ENCODE peak calls at places on chromosomes 12 and 14, in five cellular contexts. One of them, this sample, is unnamed.

GRCh38 chr12:617304-617915 is 45.8 kb downstream of the NINJ2 start:
- DNase-seq in CD4-positive, CD25-positive, alpha-beta regulatory T cell: no peak
- DNase-seq in neural progenitor cell: no peak
- DNase-seq in effector memory CD4-positive, alpha-beta T cell: no peak
- DNase-seq in body of pancreas: peak; percentile 29
- DNase-seq in this sample: peak; percentile 85

GRCh38 chr14:77615231-77616132 is 955 bp downstream of the SPTLC2 start:
- DNase-seq in CD4-positive, CD25-positive, alpha-beta regulatory T cell: peak; percentile 10
- DNase-seq in neural progenitor cell: peak; percentile 28
- DNase-seq in effector memory CD4-positive, alpha-beta T cell: no peak
- DNase-seq in body of pancreas: peak; percentile 13
- DNase-seq in this sample: no peak

GRCh38 chr12:129885287-129885686 is 18.5 kb downstream of the TMEM132D start:
- DNase-seq in CD4-positive, CD25-positive, alpha-beta regulatory T cell: no peak
- DNase-seq in neural progenitor cell: no peak
- DNase-seq in effector memory CD4-positive, alpha-beta T cell: no peak
- DNase-seq in body of pancreas: no peak
- DNase-seq in this sample: no peak

GRCh38 chr12:118098911-118099671 is 4.7 kb downstream of the VSIG10 start:
- DNase-seq in CD4-positive, CD25-positive, alpha-beta regulatory T cell: no peak
- DNase-seq in neural progenitor cell: no peak
- DNase-seq in effector memory CD4-positive, alpha-beta T cell: no peak
- DNase-seq in body of pancreas: no peak
- DNase-seq in this sample: no peak

GRCh38 chr14:105660816-105661531 is 134.6 kb downstream of the TMEM121 start:
- DNase-seq in CD4-positive, CD25-positive, alpha-beta regulatory T cell: no peak
- DNase-seq in neural progenitor cell: no peak
- DNase-seq in effector memory CD4-positive, alpha-beta T cell: no peak
- DNase-seq in body of pancreas: no peak
- DNase-seq in this sample: no peak

GRCh38 chr14:100872241-100872640 is 31.3 kb downstream of the RTL1 start:
- DNase-seq in CD4-positive, CD25-positive, alpha-beta regulatory T cell: no peak
- DNase-seq in neural progenitor cell: no peak
- DNase-seq in effector memory CD4-positive, alpha-beta T cell: no peak
- DNase-seq in body of pancreas: no peak
- DNase-seq in this sample: no peak

GRCh38 chr14:89024691-89025090 is 200.2 kb downstream of the TTC8 start:
- DNase-seq in CD4-positive, CD25-positive, alpha-beta regulatory T cell: no peak
- DNase-seq in neural progenitor cell: no peak
- DNase-seq in effector memory CD4-positive, alpha-beta T cell: no peak
- DNase-seq in body of pancreas: no peak
- DNase-seq in this sample: no peak

GRCh38 chr14:21039585-21040369 is 2.4 kb upstream of the RNASE7 start:
- DNase-seq in CD4-positive, CD25-positive, alpha-beta regulatory T cell: peak; percentile 47
- DNase-seq in neural progenitor cell: peak; percentile 65
- DNase-seq in effector memory CD4-positive, alpha-beta T cell: no peak
- DNase-seq in body of pancreas: peak; percentile 73
- DNase-seq in this sample: peak; percentile 85

GRCh38 chr12:22014783-22015144 is 31.3 kb upstream of the CMAS start:
- DNase-seq in CD4-positive, CD25-positive, alpha-beta regulatory T cell: no peak
- DNase-seq in neural progenitor cell: no peak
- DNase-seq in effector memory CD4-positive, alpha-beta T cell: no peak
- DNase-seq in body of pancreas: no peak
- DNase-seq in this sample: no peak

GRCh38 chr12:4274396-4274959 is 916 bp downstream of the CCND2 start:
- DNase-seq in CD4-positive, CD25-positive, alpha-beta regulatory T cell: peak; percentile 53
- DNase-seq in neural progenitor cell: peak; percentile 38
- DNase-seq in effector memory CD4-positive, alpha-beta T cell: no peak
- DNase-seq in body of pancreas: no peak
- DNase-seq in this sample: no peak

GRCh38 chr12:99271071-99271470 is 376.5 kb upstream of the GARIN6 start:
- DNase-seq in CD4-positive, CD25-positive, alpha-beta regulatory T cell: no peak
- DNase-seq in neural progenitor cell: no peak
- DNase-seq in effector memory CD4-positive, alpha-beta T cell: no peak
- DNase-seq in body of pancreas: no peak
- DNase-seq in this sample: no peak

GRCh38 chr12:49283541-49284429 is 11.2 kb upstream of the PRPH start:
- DNase-seq in CD4-positive, CD25-positive, alpha-beta regulatory T cell: no peak
- DNase-seq in neural progenitor cell: no peak
- DNase-seq in effector memory CD4-positive, alpha-beta T cell: no peak
- DNase-seq in body of pancreas: no peak
- DNase-seq in this sample: no peak

GRCh38 chr12:77133566-77133965 is 68.2 kb upstream of the E2F7 start:
- DNase-seq in CD4-positive, CD25-positive, alpha-beta regulatory T cell: peak; percentile 4
- DNase-seq in neural progenitor cell: peak; percentile 84
- DNase-seq in effector memory CD4-positive, alpha-beta T cell: no peak
- DNase-seq in body of pancreas: no peak
- DNase-seq in this sample: peak; percentile 89

GRCh38 chr12:27818421-27818918 is 38.4 kb upstream of the MANSC4 start:
- DNase-seq in CD4-positive, CD25-positive, alpha-beta regulatory T cell: no peak
- DNase-seq in neural progenitor cell: no peak
- DNase-seq in effector memory CD4-positive, alpha-beta T cell: no peak
- DNase-seq in body of pancreas: peak; percentile 54
- DNase-seq in this sample: no peak

GRCh38 chr14:61217516-61217915 is 63.6 kb downstream of the TMEM30B start:
- DNase-seq in CD4-positive, CD25-positive, alpha-beta regulatory T cell: no peak
- DNase-seq in neural progenitor cell: no peak
- DNase-seq in effector memory CD4-positive, alpha-beta T cell: no peak
- DNase-seq in body of pancreas: no peak
- DNase-seq in this sample: no peak

GRCh38 chr12:115322275-115322674 is 638.3 kb upstream of the TBX3 start:
- DNase-seq in CD4-positive, CD25-positive, alpha-beta regulatory T cell: no peak
- DNase-seq in neural progenitor cell: no peak
- DNase-seq in effector memory CD4-positive, alpha-beta T cell: no peak
- DNase-seq in body of pancreas: no peak
- DNase-seq in this sample: no peak

GRCh38 chr14:26870096-26870495 is 272.3 kb upstream of the NOVA1 start:
- DNase-seq in CD4-positive, CD25-positive, alpha-beta regulatory T cell: no peak
- DNase-seq in neural progenitor cell: no peak
- DNase-seq in effector memory CD4-positive, alpha-beta T cell: no peak
- DNase-seq in body of pancreas: no peak
- DNase-seq in this sample: no peak

GRCh38 chr14:54121461-54121860 is 164.8 kb upstream of the BMP4 start:
- DNase-seq in CD4-positive, CD25-positive, alpha-beta regulatory T cell: no peak
- DNase-seq in neural progenitor cell: no peak
- DNase-seq in effector memory CD4-positive, alpha-beta T cell: no peak
- DNase-seq in body of pancreas: no peak
- DNase-seq in this sample: peak; percentile 18

GRCh38 chr12:52600941-52601481 is at the start of gene KRT72:
- DNase-seq in CD4-positive, CD25-positive, alpha-beta regulatory T cell: no peak
- DNase-seq in neural progenitor cell: no peak
- DNase-seq in effector memory CD4-positive, alpha-beta T cell: no peak
- DNase-seq in body of pancreas: no peak
- DNase-seq in this sample: no peak

GRCh38 chr14:54767450-54767849 is 135.2 kb downstream of the GCH1 start:
- DNase-seq in CD4-positive, CD25-positive, alpha-beta regulatory T cell: no peak
- DNase-seq in neural progenitor cell: no peak
- DNase-seq in effector memory CD4-positive, alpha-beta T cell: no peak
- DNase-seq in body of pancreas: no peak
- DNase-seq in this sample: no peak

GRCh38 chr12:6909421-6910145 is 4.8 kb upstream of the ENO2 start:
- DNase-seq in CD4-positive, CD25-positive, alpha-beta regulatory T cell: no peak
- DNase-seq in neural progenitor cell: no peak
- DNase-seq in effector memory CD4-positive, alpha-beta T cell: no peak
- DNase-seq in body of pancreas: no peak
- DNase-seq in this sample: no peak

GRCh38 chr12:31120392-31121008 is 46.8 kb downstream of the DDX11 start:
- DNase-seq in CD4-positive, CD25-positive, alpha-beta regulatory T cell: no peak
- DNase-seq in neural progenitor cell: peak; percentile 31
- DNase-seq in effector memory CD4-positive, alpha-beta T cell: no peak
- DNase-seq in body of pancreas: no peak
- DNase-seq in this sample: no peak

GRCh38 chr12:31119531-31120211 is 46.0 kb downstream of the DDX11 start:
- DNase-seq in CD4-positive, CD25-positive, alpha-beta regulatory T cell: no peak
- DNase-seq in neural progenitor cell: peak; percentile 8
- DNase-seq in effector memory CD4-positive, alpha-beta T cell: no peak
- DNase-seq in body of pancreas: no peak
- DNase-seq in this sample: no peak

GRCh38 chr12:31118831-31119530 is 45.3 kb downstream of the DDX11 start:
- DNase-seq in CD4-positive, CD25-positive, alpha-beta regulatory T cell: no peak
- DNase-seq in neural progenitor cell: peak; percentile 87
- DNase-seq in effector memory CD4-positive, alpha-beta T cell: no peak
- DNase-seq in body of pancreas: no peak
- DNase-seq in this sample: peak; percentile 69

GRCh38 chr12:31117203-31118011 is 43.7 kb downstream of the DDX11 start:
- DNase-seq in CD4-positive, CD25-positive, alpha-beta regulatory T cell: peak; percentile 52
- DNase-seq in neural progenitor cell: peak; percentile 86
- DNase-seq in effector memory CD4-positive, alpha-beta T cell: no peak
- DNase-seq in body of pancreas: no peak
- DNase-seq in this sample: peak; percentile 40

GRCh38 chr12:31118347-31118830 is 44.7 kb downstream of the DDX11 start:
- DNase-seq in CD4-positive, CD25-positive, alpha-beta regulatory T cell: no peak
- DNase-seq in neural progenitor cell: peak; percentile 68
- DNase-seq in effector memory CD4-positive, alpha-beta T cell: no peak
- DNase-seq in body of pancreas: no peak
- DNase-seq in this sample: no peak
- H3K4me3 ChIP-seq in CD4-positive, CD25-positive, alpha-beta regulatory T cell: no peak overlapping the region
- H3K4me3 ChIP-seq in neural progenitor cell: peak overlapping the region; percentile 74
- H3K4me3 ChIP-seq in effector memory CD4-positive, alpha-beta T cell: peak overlapping the region; percentile 66
- H3K4me3 ChIP-seq in body of pancreas: no peak overlapping the region
- H3K4me3 ChIP-seq in this sample: peak overlapping the region; percentile 30

GRCh38 chr12:104575442-104575841 is 118.7 kb downstream of the CHST11 start:
- DNase-seq in CD4-positive, CD25-positive, alpha-beta regulatory T cell: no peak
- DNase-seq in neural progenitor cell: no peak
- DNase-seq in effector memory CD4-positive, alpha-beta T cell: no peak
- DNase-seq in body of pancreas: no peak
- DNase-seq in this sample: no peak

GRCh38 chr12:104579716-104580495 is 123.2 kb downstream of the CHST11 start:
- DNase-seq in CD4-positive, CD25-positive, alpha-beta regulatory T cell: peak; percentile 24
- DNase-seq in neural progenitor cell: no peak
- DNase-seq in effector memory CD4-positive, alpha-beta T cell: no peak
- DNase-seq in body of pancreas: no peak
- DNase-seq in this sample: no peak

GRCh38 chr12:104578453-104578852 is 121.7 kb downstream of the CHST11 start:
- DNase-seq in CD4-positive, CD25-positive, alpha-beta regulatory T cell: no peak
- DNase-seq in neural progenitor cell: peak; percentile 11
- DNase-seq in effector memory CD4-positive, alpha-beta T cell: no peak
- DNase-seq in body of pancreas: no peak
- DNase-seq in this sample: peak; percentile 49

GRCh38 chr12:104576178-104576778 is 119.5 kb downstream of the CHST11 start:
- DNase-seq in CD4-positive, CD25-positive, alpha-beta regulatory T cell: no peak
- DNase-seq in neural progenitor cell: no peak
- DNase-seq in effector memory CD4-positive, alpha-beta T cell: no peak
- DNase-seq in body of pancreas: no peak
- DNase-seq in this sample: no peak

DNA sequence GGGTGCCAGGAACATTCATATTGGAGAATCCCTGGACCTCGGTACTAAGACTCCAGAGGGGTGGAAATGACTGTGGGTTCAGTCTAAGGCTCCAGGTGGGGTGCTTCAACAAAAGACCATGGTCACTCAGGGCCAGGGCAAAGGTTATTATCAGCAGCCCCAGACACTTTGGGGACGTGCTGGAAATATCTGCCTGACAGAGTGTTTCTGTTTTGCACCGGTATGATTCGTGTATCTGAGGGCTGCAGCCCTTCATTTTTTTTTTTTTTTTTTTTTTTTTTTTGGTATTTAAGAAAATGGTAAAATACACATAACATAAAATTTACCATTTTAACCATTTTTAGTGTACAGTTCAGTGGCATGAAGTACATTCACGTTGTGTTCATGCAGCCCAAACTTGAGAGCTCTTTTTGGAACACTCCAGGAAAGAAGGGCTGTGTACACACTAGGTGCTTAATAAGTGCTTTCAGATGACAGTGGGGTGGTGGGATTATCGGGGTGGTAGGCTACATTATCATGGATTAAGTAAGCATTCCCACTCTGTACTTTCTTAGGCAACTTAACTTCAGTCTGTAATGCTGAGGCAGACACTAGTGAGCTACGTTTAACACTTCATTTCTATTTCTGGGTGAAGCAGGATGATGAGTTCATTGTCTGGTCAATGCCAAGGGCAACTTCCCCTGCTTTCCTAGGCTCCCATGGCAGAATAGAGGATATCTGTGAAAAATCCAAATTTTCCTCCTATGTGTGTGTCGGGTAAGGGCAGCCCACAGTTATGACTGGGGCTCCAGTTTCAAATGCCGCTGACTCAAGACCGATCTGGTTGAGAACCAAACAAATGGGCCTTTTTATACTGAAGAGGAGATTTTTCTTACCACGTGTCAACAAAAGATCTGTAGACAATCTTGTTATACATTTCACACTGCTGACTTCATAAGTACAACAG is 120.5 kb downstream of the CHST11 start:
- DNase-seq in CD4-positive, CD25-positive, alpha-beta regulatory T cell: no peak
- DNase-seq in neural progenitor cell: no peak
- DNase-seq in effector memory CD4-positive, alpha-beta T cell: no peak
- DNase-seq in body of pancreas: no peak
- DNase-seq in this sample: no peak
- H3K27ac ChIP-seq in CD4-positive, CD25-positive, alpha-beta regulatory T cell: no peak overlapping the region
- H3K27ac ChIP-seq in neural progenitor cell: no peak overlapping the region
- H3K27ac ChIP-seq in effector memory CD4-positive, alpha-beta T cell: no peak overlapping the region
- H3K27ac ChIP-seq in body of pancreas: no peak overlapping the region
- H3K27ac ChIP-seq in this sample: no peak overlapping the region

DNA sequence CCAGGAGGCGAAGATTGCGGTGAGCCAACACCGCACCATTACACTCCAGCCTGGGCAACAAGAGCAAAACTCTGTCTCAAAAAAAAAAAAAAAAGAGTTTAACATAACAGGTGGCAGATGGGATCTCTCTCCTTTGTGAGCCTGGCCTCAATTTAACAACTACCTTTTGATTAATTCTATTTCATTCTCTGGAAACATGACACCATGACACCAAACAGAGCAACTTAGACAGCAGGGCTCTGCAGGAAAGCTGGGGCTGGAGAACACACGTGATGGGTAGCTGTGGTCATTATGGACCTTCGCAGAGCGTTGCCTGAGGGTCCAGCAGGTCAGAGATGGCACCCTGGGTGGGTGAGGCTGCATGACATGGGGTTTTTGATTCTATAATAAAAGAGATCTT is 1.7 kb upstream of the DGLUCY start:
- DNase-seq in CD4-positive, CD25-positive, alpha-beta regulatory T cell: no peak
- DNase-seq in neural progenitor cell: no peak
- DNase-seq in effector memory CD4-positive, alpha-beta T cell: no peak
- DNase-seq in body of pancreas: no peak
- DNase-seq in this sample: no peak
- H3K4me1 ChIP-seq in CD4-positive, CD25-positive, alpha-beta regulatory T cell: peaks cover 73% of the 10 kb centered on the region
- H3K4me1 ChIP-seq in neural progenitor cell: peaks cover 41% of the 10 kb centered on the region
- H3K4me1 ChIP-seq in effector memory CD4-positive, alpha-beta T cell: peaks cover 50% of the 10 kb centered on the region
- H3K4me1 ChIP-seq in body of pancreas: peaks cover 51% of the 10 kb centered on the region
- H3K4me1 ChIP-seq in this sample: peaks cover 9% of the 10 kb centered on the region

DNA sequence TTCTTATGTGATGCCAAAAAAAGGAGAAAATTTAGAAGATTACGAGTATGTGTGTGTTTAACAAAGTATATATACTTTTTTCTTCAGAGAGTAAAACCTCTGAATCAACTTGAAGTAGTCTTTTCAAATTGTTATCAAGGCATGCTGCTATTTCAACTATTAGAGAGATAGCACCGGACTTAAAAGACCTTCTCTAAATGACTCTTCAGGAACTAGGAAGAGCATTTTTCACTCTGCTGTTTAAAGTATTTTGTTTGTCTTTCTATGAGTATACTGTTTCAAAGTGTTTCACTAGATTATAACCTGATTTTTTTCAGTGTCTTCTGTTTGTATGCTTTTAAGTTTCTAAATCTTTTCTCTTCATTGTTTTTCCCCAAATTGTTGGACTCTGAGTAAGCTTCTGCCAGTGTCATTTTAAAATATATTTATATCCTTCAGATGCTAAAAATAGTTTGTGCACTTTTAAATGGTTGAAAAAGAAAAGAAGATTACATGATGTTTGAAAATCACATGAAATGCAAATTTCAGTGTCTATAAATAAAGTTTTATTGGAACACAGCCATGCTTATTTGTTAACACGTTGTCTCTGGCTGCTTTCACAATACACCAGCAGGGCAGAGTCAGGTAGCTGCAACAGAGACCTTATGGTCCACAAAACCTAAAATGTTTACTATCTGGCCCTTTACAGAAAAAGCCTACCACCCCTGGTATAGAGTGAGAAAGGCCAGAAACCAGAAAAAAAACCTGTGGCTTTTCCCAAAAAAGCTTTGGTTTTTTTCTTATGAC is 21.3 kb downstream of the CRADD start:
- DNase-seq in CD4-positive, CD25-positive, alpha-beta regulatory T cell: no peak
- DNase-seq in neural progenitor cell: no peak
- DNase-seq in effector memory CD4-positive, alpha-beta T cell: no peak
- DNase-seq in body of pancreas: no peak
- DNase-seq in this sample: peak; percentile 17
- H3K4me3 ChIP-seq in CD4-positive, CD25-positive, alpha-beta regulatory T cell: no peak overlapping the region
- H3K4me3 ChIP-seq in neural progenitor cell: no peak overlapping the region
- H3K4me3 ChIP-seq in effector memory CD4-positive, alpha-beta T cell: no peak overlapping the region
- H3K4me3 ChIP-seq in body of pancreas: no peak overlapping the region
- H3K4me3 ChIP-seq in this sample: no peak overlapping the region

This sample was measured in cardiac muscle cell.